ENCODE peak calls at places on chromosomes 7 and 10, in eight cellular contexts. M is stimulated activated CD4-positive, alpha-beta T cell treated with anti-CD3 and anti-CD28 coated beads, Interleukin-1b, Interleukin-23, amount 100 ng/mL, for 24 hours; B is G401; S is activated CD4-positive, alpha-beta memory T cell treated with anti-CD3 and anti-CD28 coated beads for 36 hours; V is HTR-8/SVneo; X is activated CD8-positive, alpha-beta T cell treated with anti-CD3 and anti-CD28 coated beads, Interleukin-2, amount 10 ng/mL, durations not matched to agents 7 days and 5 days; R is stimulated activated CD8-positive, alpha-beta memory T cell treated with anti-CD3 and anti-CD28 coated beads, Interleukin-12 subunit alpha, Interleukin-12 subunit beta, amount 100 ng/mL, for 4 hours; T is PC-3. Q is an unnamed sample.

GRCh38 chr10:99733366-99733765 is 1.3 kb downstream of the CUTC start:
- DNase-seq in S (no peak), B (no peak), M (no peak), T (no peak), V (no peak), X (no peak), R (no peak), Q (no peak)

GRCh38 chr7:127287133-127287532 is 34.4 kb upstream of the GRM8 start:
- DNase-seq in S (no peak), X (no peak), V (no peak), T (no peak), M (no peak), R (no peak), B (no peak), Q (no peak)

GRCh38 chr7:5677538-5678294 is 103.7 kb downstream of the RNF216 start:
- DNase-seq in V (peak), T (peak), B (peak), S (peak), X (peak), M (no peak), R (no peak), Q (peak)

GRCh38 chr7:137717811-137718271 is 128.9 kb downstream of the DGKI start:
- DNase-seq in R (no peak), V (no peak), S (no peak), M (no peak), X (no peak), B (no peak), T (no peak), Q (no peak)

GRCh38 chr7:8295638-8296361 is 33.8 kb upstream of the ICA1 start:
- DNase-seq in R (no peak), M (peak), B (peak), X (peak), V (peak), T (peak), S (peak), Q (no peak)

GRCh38 chr10:24360286-24361127 is 151.6 kb downstream of the KIAA1217 start:
- DNase-seq in B (peak), T (peak), M (peak), R (no peak), S (peak), X (peak), V (peak), Q (no peak)

GRCh38 chr10:25682203-25682950 is 251.7 kb upstream of the MYO3A start:
- DNase-seq in V (peak), X (no peak), B (peak), M (no peak), R (no peak), T (no peak), S (no peak), Q (no peak)

GRCh38 chr10:71081229-71081560 is 131.2 kb upstream of the UNC5B start:
- DNase-seq in S (peak), V (no peak), B (no peak), R (no peak), M (no peak), T (no peak), X (no peak), Q (no peak)

GRCh38 chr10:121260383-121260782 is 337.9 kb downstream of the FGFR2 start:
- DNase-seq in T (peak), S (no peak), V (no peak), R (no peak), X (no peak), M (no peak), B (no peak), Q (no peak)

GRCh38 chr7:22732556-22733126 is 5.6 kb downstream of the IL6 start:
- DNase-seq in T (peak), R (no peak), B (no peak), S (no peak), X (no peak), M (no peak), V (no peak), Q (no peak)

GRCh38 chr7:18995270-18995671 is 122.2 kb downstream of the TWIST1 start:
- DNase-seq in M (no peak), V (no peak), B (no peak), S (no peak), R (no peak), X (no peak), T (no peak), Q (no peak)

GRCh38 chr10:102335184-102335583 is 60.3 kb upstream of the NFKB2 start:
- DNase-seq in R (no peak), M (no peak), V (no peak), B (peak), X (no peak), T (no peak), S (no peak), Q (no peak)

GRCh38 chr10:124744047-124744687 is at the start of gene FAM53B:
- DNase-seq in X (peak), S (peak), M (peak), B (peak), V (peak), R (peak), T (peak), Q (peak)

GRCh38 chr7:3370068-3370704 is 69.1 kb downstream of the SDK1 start:
- DNase-seq in B (peak), R (no peak), V (no peak), S (no peak), M (no peak), X (no peak), T (no peak), Q (no peak)

GRCh38 chr10:99870051-99870730 is 87.8 kb downstream of the ABCC2 start:
- DNase-seq in V (no peak), M (peak), X (peak), T (no peak), R (no peak), B (no peak), S (peak), Q (peak)

GRCh38 chr7:54354436-54354835 is 187.7 kb upstream of the VSTM2A start:
- DNase-seq in S (no peak), T (peak), V (no peak), R (no peak), M (no peak), B (no peak), X (no peak), Q (no peak)

GRCh38 chr10:49186613-49187012 is 1.6 kb downstream of the TMEM273 start:
- DNase-seq in B (no peak), M (no peak), T (no peak), S (no peak), R (no peak), V (no peak), X (peak), Q (no peak)

GRCh38 chr7:158276414-158277218 is 311.0 kb downstream of the PTPRN2 start:
- DNase-seq in M (no peak), T (no peak), R (no peak), X (no peak), B (no peak), V (no peak), S (no peak), Q (peak)

GRCh38 chr7:55367283-55367840 is 2.2 kb downstream of the LANCL2 start:
- DNase-seq in B (no peak), R (no peak), X (no peak), T (no peak), M (no peak), S (no peak), V (no peak), Q (no peak)

GRCh38 chr7:144826248-144826647 is 9.6 kb downstream of the TPK1 start:
- DNase-seq in M (no peak), B (no peak), V (no peak), S (no peak), X (no peak), T (no peak), R (no peak), Q (no peak)

GRCh38 chr7:725223-726005 is 1.1 kb upstream of the DNAAF5 start:
- DNase-seq in B (no peak), X (no peak), R (no peak), V (no peak), M (no peak), S (no peak), T (peak), Q (peak)

GRCh38 chr7:16301251-16301650 is 120.1 kb downstream of the CRPPA start:
- DNase-seq in M (no peak), T (no peak), X (no peak), V (peak), S (no peak), R (no peak), B (no peak), Q (no peak)

GRCh38 chr10:122854648-122855047 is 9.0 kb upstream of the CUZD1 start:
- DNase-seq in R (no peak), V (no peak), S (no peak), T (peak), M (no peak), X (no peak), B (no peak), Q (no peak)

GRCh38 chr7:140275069-140275961 is 98.5 kb upstream of the KDM7A start:
- DNase-seq in V (no peak), T (no peak), R (no peak), M (no peak), B (no peak), X (no peak), S (no peak), Q (no peak)

GRCh38 chr7:27201231-27202017 is 1.5 kb upstream of the HOXA13 start:
- DNase-seq in B (no peak), S (no peak), T (peak), X (no peak), M (no peak), R (no peak), V (no peak), Q (no peak)

GRCh38 chr7:123939784-123940183 is 14.7 kb downstream of the SPAM1 start:
- DNase-seq in R (no peak), T (no peak), B (no peak), M (no peak), X (no peak), V (no peak), S (no peak), Q (no peak)

GRCh38 chr7:37411444-37412034 is 37.1 kb downstream of the ELMO1 start:
- DNase-seq in B (no peak), S (peak), X (no peak), T (no peak), R (peak), V (no peak), M (peak), Q (peak)

GRCh38 chr7:99380032-99380822 is 5.7 kb downstream of the ARPC1B start:
- DNase-seq in M (no peak), B (no peak), V (no peak), X (peak), T (no peak), R (no peak), S (peak), Q (peak)

GRCh38 chr7:107711301-107711700 is 32.6 kb upstream of the CBLL1 start:
- DNase-seq in M (no peak), X (no peak), S (no peak), B (no peak), V (no peak), R (no peak), T (peak), Q (no peak)

GRCh38 chr10:112907893-112908292 is 42.2 kb upstream of the TCF7L2 start:
- DNase-seq in R (no peak), M (no peak), T (no peak), X (no peak), B (no peak), S (no peak), V (no peak), Q (no peak)

GRCh38 chr10:6563075-6563474 is 17.0 kb downstream of the PRKCQ start:
- DNase-seq in X (peak), V (no peak), T (no peak), B (no peak), M (no peak), R (no peak), S (peak), Q (peak)

GRCh38 chr10:97673736-97674525 is 13.1 kb downstream of the AVPI1 start:
- DNase-seq in R (no peak), B (no peak), T (peak), X (peak), V (no peak), S (peak), M (no peak), Q (no peak)

GRCh38 chr10:52566471-52567246 is 205.9 kb downstream of the MBL2 start:
- DNase-seq in X (no peak), S (no peak), M (no peak), V (peak), T (peak), B (peak), R (no peak), Q (no peak)

GRCh38 chr10:44962870-44963738 is 3.5 kb downstream of the RASSF4 start:
- DNase-seq in R (no peak), T (no peak), M (no peak), X (no peak), B (peak), V (no peak), S (no peak), Q (no peak)

GRCh38 chr7:106063692-106064091 is 48.4 kb downstream of the SYPL1 start:
- DNase-seq in V (no peak), T (no peak), R (no peak), M (no peak), S (no peak), X (no peak), B (no peak), Q (no peak)

GRCh38 chr7:65422670-65423069 is 49.0 kb downstream of the ZNF92 start:
- DNase-seq in V (no peak), X (no peak), T (no peak), S (no peak), M (no peak), B (no peak), R (no peak), Q (no peak)

GRCh38 chr10:86203162-86203905 is 163.3 kb downstream of the GRID1 start:
- DNase-seq in B (no peak), T (peak), X (peak), R (no peak), V (peak), S (peak), M (no peak), Q (peak)

GRCh38 chr10:53403688-53404087 is 631.1 kb upstream of the MBL2 start:
- DNase-seq in S (no peak), M (no peak), X (no peak), B (no peak), V (peak), R (no peak), T (peak), Q (no peak)